ENCODE peak calls at places on chromosomes 7 and 10, in four cellular contexts. N, J, P and F are unnamed samples. For H3K27me3, the result is how much of the 10 kb centered on the place peaks cover.

GRCh38 chr7:27202018-27202740 is 2.3 kb upstream of the HOXA13 start:
- DNase-seq in P (no peak), J (peak), N (peak), F (no peak)

GRCh38 chr10:29669149-29669548 is 34.4 kb upstream of the SVIL start:
- DNase-seq in N (no peak), J (no peak), P (no peak), F (no peak)

GRCh38 chr7:150898475-150899011 is 46.2 kb downstream of the AOC1 start:
- DNase-seq in N (peak), P (peak), J (peak), F (peak)

GRCh38 chr7:69598487-69599148 is 343 bp downstream of the AUTS2 start:
- DNase-seq in P (no peak), J (no peak), N (no peak), F (no peak)

GRCh38 chr10:101617102-101617823 is 29.1 kb downstream of the DPCD start:
- DNase-seq in P (no peak), N (peak), J (no peak), F (no peak)

GRCh38 chr10:10977231-10977956 is 40.3 kb upstream of the CELF2 start:
- DNase-seq in N (no peak), J (no peak), P (no peak), F (no peak)

GRCh38 chr7:105831824-105832535 is 44.4 kb downstream of the ATXN7L1 start:
- DNase-seq in P (no peak), J (no peak), N (no peak), F (no peak)

GRCh38 chr7:27346531-27347260 is 104.1 kb downstream of the EVX1 start:
- DNase-seq in P (no peak), N (peak), J (no peak), F (no peak)

GRCh38 chr7:71131256-71131752 is 640 bp upstream of the GALNT17 start:
- DNase-seq in N (peak), J (no peak), P (no peak), F (no peak)

GRCh38 chr7:31873816-31874597 is 187.0 kb downstream of the PPP1R17 start:
- DNase-seq in N (no peak), P (no peak), J (no peak), F (no peak)

GRCh38 chr7:85702348-85702747 is 515.5 kb upstream of the SEMA3D start:
- DNase-seq in N (no peak), P (no peak), J (no peak), F (no peak)

GRCh38 chr7:18653381-18654155 is 158.0 kb downstream of the HDAC9 start:
- DNase-seq in J (no peak), N (no peak), P (no peak), F (no peak)

GRCh38 chr7:40489844-40490602 is 355.2 kb downstream of the SUGCT start:
- DNase-seq in J (no peak), N (no peak), P (no peak), F (no peak)

GRCh38 chr10:33509231-33509871 is 174.9 kb upstream of the NRP1 start:
- DNase-seq in J (no peak), N (no peak), P (peak), F (no peak)

GRCh38 chr10:66786705-66787104 is 139.1 kb upstream of the LRRTM3 start:
- DNase-seq in P (no peak), J (no peak), N (no peak), F (no peak)

GRCh38 chr7:43824963-43825362 is 44.4 kb downstream of the MRPS24 start:
- DNase-seq in P (no peak), N (no peak), J (no peak), F (no peak)

GRCh38 chr10:21517134-21517982 is 8.1 kb downstream of the SKIDA1 start:
- DNase-seq in N (peak), J (no peak), P (peak), F (peak)

GRCh38 chr7:158508802-158509385 is 78.7 kb downstream of the PTPRN2 start:
- DNase-seq in N (no peak), J (no peak), P (no peak), F (no peak)
- H3K4me3 ChIP-seq in N (no peak), J (no peak), P (no peak), F (no peak)

GRCh38 chr7:142797342-142797798 is 26.6 kb downstream of the PRSS2 start:
- DNase-seq in P (no peak), N (no peak), J (no peak), F (no peak)

GRCh38 chr7:142800103-142800502 is 29.3 kb downstream of the PRSS2 start:
- DNase-seq in J (no peak), P (no peak), N (no peak), F (peak)

GRCh38 chr7:142797799-142798377 is 27.1 kb downstream of the PRSS2 start:
- DNase-seq in P (no peak), N (peak), J (no peak), F (no peak)

GRCh38 chr7:142799483-142799882 is 28.7 kb downstream of the PRSS2 start:
- DNase-seq in N (peak), P (no peak), J (no peak), F (no peak)

DNA sequence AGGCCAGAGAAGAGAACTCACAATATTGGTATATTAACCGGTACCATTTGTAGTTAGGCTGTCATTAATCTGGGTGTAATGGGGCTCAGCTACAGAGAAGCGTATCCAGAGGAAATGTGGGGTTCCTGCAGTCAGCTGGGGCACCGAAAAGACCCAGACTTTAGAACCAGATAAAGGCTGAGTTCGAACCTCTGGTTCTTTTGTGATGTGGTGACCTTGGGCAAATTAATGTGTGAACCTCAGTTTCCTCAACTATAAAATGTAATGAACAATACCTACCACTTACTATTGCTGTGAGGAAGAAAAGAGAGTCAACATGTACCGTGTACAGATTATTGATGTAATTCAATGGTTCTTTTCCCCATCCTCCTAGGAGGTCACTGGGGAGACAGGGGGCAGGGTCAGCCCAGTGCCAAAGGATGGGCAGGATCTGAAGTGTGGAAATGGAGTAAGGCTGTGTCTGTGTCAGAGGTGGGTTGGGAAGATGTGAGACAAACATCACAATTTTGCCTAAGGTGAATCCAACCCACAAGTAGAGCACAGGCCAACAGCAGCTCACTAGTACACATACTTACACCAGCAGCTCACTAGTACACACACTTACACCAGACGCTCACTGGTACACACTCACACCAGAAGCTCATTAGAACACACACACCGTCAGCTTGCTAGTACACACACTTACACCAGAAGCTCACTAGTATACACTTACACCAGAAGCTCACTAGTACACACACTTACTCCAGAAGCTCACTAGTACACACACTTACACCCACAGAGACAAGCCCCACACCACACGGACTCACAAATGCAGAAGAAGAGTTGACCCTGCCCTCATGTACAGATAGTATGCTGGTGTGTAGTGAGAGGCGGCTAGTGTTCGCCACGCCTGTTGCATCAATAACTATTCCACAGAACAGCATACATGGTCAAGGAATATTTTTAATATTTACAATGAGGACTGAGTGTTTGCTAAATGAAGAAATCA is 28.0 kb downstream of the PRSS2 start:
- DNase-seq in N (peak), J (no peak), P (no peak), F (peak)
- H3K27me3 ChIP-seq in N (half or more), J (under half), P (under half), F (under half)

GRCh38 chr10:682931-683447 is 6.5 kb downstream of the DIP2C start:
- DNase-seq in J (peak), P (no peak), N (no peak), F (no peak)

GRCh38 chr10:681670-682318 is 7.7 kb downstream of the DIP2C start:
- DNase-seq in P (no peak), J (peak), N (no peak), F (no peak)

GRCh38 chr10:686155-686931 is 3.1 kb downstream of the DIP2C start:
- DNase-seq in N (no peak), J (peak), P (no peak), F (no peak)

GRCh38 chr10:685613-686012 is 3.9 kb downstream of the DIP2C start:
- DNase-seq in P (no peak), N (no peak), J (no peak), F (no peak)

GRCh38 chr10:683448-684071 is 5.9 kb downstream of the DIP2C start:
- DNase-seq in P (no peak), J (peak), N (no peak), F (no peak)
- H3K4me3 ChIP-seq in P (no peak), J (peak), N (no peak), F (no peak)

DNA sequence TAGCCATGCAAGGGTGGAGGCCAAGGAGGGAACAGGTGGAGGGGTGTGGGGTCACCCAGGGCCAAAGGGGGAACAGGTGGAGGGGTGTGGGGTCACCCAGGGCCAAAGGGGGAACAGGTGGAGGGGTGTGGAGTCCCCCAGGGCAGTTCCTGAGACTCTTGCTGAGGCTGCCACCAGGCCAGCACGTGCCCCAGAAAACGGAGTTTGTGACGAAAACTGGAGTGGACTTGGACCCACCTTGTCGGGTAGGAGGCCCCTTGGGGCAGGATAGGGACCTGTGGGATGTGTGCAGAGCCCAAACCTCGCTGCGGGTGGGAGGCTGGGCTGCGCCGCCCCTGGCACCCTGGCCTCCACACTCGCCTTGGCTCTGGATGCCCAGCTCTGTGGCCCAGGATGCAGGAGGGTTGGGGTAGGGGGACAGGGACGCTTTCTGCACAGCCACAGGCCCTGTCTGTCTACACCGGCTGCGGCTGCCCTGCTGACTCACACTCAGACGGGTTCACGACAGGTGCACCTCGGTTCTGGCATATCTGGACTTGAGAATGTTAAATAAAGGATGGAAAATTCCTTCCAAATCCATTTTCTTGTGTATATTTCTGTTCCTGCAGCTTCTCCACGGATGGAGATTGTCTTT is 562 bp upstream of the ADGRA1 start:
- DNase-seq in J (no peak), P (no peak), N (no peak), F (no peak)
- H3K27me3 ChIP-seq in J (half or more), P (half or more), N (under half), F (under half)

DNA sequence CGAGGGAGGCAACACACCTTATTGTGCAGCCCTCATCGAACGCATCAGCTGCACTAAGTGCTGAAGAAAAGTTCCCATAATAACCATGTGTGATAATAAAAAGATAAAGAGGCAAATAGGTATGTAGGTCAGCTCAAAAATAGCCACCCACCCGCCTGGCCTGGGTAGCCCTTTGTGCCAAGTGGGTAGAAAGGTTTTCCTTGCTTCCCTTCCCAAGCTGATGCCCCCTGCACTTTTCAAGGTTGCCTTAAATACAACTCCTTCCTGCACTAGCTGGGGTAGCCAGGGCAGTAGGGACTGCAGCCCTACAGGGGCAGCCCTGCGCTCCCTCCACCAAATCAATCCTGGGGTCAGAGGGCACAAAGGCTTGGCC is 13.5 kb upstream of the DDIT4 start:
- DNase-seq in N (no peak), J (no peak), P (no peak), F (no peak)
- H3K4me3 ChIP-seq in N (peak), J (peak), P (peak), F (peak)

DNA sequence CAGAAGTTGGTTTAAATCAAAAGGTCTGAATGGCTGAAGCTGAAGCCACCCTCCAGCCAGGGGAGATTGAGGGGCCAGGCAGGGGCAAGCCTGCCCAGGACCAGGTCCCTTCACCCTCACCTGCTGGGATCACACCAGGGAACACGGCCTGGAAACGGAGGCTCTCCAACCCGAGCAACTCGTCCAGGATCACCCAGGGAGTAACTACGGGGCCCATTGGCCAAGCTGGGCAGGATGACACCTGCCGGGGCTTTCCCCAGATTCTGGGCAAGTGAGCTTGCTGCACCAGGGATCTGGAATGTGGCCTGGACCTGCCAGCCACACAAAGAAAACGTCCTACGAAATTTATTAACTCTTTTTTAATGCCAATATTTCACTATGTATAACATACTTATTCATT is 30.4 kb upstream of the PPP2R2D start:
- DNase-seq in N (no peak), P (no peak), J (no peak), F (no peak)
- H3K27me3 ChIP-seq in N (under half), P (under half), J (under half), F (under half)